ENCODE peak calls at places on chromosomes 5 and 9, in four cellular contexts. X is mesendoderm, E is testis, W is uterus. G is an unnamed sample.
A peak's percentile ranks its signal among the peaks of the same experiment; 100 is the strongest.

GRCh38 chr5:124574521-124575436 is 171.7 kb downstream of the ZNF608 start:
- DNase-seq in X (no peak), E (no peak), W (no peak), G (no peak)

GRCh38 chr9:113624721-113625120 is 161.2 kb downstream of the RGS3 start:
- DNase-seq in X (no peak), E (no peak), W (no peak), G (no peak)

GRCh38 chr9:130847306-130848217 is 12.5 kb downstream of the ABL1 start:
- DNase-seq in X (peak; percentile 91), E (peak; percentile 58), W (peak; percentile 95), G (peak; percentile 78)

GRCh38 chr9:115208503-115208902 is 90.5 kb upstream of the TNC start:
- DNase-seq in X (no peak), E (no peak), W (no peak), G (no peak)

GRCh38 chr5:76689321-76690026 is 26.5 kb upstream of the F2R start:
- DNase-seq in X (no peak), E (no peak), W (no peak), G (no peak)

GRCh38 chr5:111779260-111780254 is 22.6 kb upstream of the NREP start:
- DNase-seq in X (no peak), E (no peak), W (no peak), G (peak; percentile 30)

GRCh38 chr5:39498247-39498952 is 73.6 kb upstream of the DAB2 start:
- DNase-seq in X (no peak), E (no peak), W (no peak), G (no peak)

GRCh38 chr5:83512051-83512745 is 40.7 kb downstream of the VCAN start:
- DNase-seq in X (no peak), E (no peak), W (no peak), G (no peak)

GRCh38 chr5:150184990-150185952 is 4.6 kb upstream of the SLC6A7 start:
- DNase-seq in X (peak; percentile 24), E (no peak), W (no peak), G (no peak)

DNA sequence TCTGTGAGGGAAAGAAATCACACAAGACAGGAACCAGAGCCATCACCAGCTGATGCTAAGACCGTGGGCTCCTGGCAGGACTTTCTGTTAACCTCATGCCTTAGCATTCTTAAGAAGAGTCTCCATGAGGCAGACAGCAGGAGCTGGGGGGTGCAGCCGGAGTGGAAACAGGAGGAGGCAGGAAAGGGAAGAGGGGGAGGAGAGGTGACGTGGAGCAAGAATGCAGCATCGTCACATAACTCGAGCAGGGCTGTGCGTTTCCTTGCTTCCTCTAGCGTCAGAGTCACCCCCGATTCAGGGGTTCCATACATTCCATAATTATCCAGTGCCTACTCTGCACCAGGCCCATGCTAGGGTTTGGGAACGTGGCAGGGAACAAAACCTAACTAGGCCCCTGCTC is 53.7 kb downstream of the ERGIC1 start:
- DNase-seq in X (peak; percentile 59), E (peak; percentile 67), W (peak; percentile 89), G (peak; percentile 80)
- H3K27ac ChIP-seq in X (no peak overlapping the region), E (peak overlapping the region; percentile 81), W (peak overlapping the region; percentile 90), G (peak overlapping the region; percentile 93)

GRCh38 chr5:72137826-72138409 is 30.6 kb downstream of the MAP1B start:
- DNase-seq in X (no peak), E (no peak), W (no peak), G (no peak)

GRCh38 chr5:72134226-72134625 is 27.0 kb downstream of the MAP1B start:
- DNase-seq in X (peak; percentile 80), E (no peak), W (no peak), G (no peak)

GRCh38 chr5:72130342-72130741 is 23.1 kb downstream of the MAP1B start:
- DNase-seq in X (no peak), E (no peak), W (no peak), G (no peak)

GRCh38 chr5:72129730-72130129 is 22.5 kb downstream of the MAP1B start:
- DNase-seq in X (no peak), E (no peak), W (no peak), G (no peak)

GRCh38 chr5:72133212-72133990 is 26.1 kb downstream of the MAP1B start:
- DNase-seq in X (no peak), E (no peak), W (no peak), G (no peak)
- H3K27ac ChIP-seq in X (no peak overlapping the region), E (no peak overlapping the region), W (no peak overlapping the region), G (no peak overlapping the region)

GRCh38 chr5:178206166-178207101 is 2.1 kb downstream of the HNRNPAB start:
- DNase-seq in X (peak; percentile 70), E (peak; percentile 38), W (no peak), G (no peak)
- H3K27ac ChIP-seq in X (no peak overlapping the region), E (no peak overlapping the region), W (peak overlapping the region; percentile 97), G (peak overlapping the region; percentile 10)

DNA sequence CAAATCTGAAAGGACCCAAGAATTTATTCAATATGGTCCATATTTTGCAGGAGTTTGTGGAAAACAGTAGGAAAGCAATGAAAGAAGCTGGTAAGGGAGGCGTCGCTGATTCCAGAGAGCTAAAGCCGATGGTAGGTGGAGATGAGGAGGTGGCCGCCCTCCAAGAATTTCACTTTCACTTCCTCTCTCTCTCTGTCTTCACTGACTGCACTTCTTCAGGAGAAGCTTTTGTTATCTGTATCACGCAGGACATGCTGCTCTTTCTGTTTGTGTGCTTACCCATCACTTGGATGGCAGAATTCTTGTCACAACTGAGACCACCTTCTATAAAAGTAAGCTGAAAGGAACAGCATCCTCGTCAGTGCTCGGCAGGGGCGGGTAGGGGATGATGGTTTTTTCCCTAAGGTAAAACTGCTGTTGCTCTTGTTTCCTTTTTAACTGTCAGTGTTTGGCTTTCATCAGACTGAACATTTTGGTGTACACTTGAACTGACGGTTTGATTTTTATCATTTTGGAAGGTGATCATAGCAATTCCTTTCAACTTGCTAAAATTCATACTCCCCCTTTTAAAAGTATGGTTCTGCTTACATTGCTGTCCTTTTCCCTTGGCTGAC is 62.4 kb upstream of the FSD1L start:
- DNase-seq in X (no peak), E (peak; percentile 64), W (peak; percentile 69), G (no peak)
- H3K27ac ChIP-seq in X (no peak overlapping the region), E (no peak overlapping the region), W (peak overlapping the region; percentile 80), G (no peak overlapping the region)

DNA sequence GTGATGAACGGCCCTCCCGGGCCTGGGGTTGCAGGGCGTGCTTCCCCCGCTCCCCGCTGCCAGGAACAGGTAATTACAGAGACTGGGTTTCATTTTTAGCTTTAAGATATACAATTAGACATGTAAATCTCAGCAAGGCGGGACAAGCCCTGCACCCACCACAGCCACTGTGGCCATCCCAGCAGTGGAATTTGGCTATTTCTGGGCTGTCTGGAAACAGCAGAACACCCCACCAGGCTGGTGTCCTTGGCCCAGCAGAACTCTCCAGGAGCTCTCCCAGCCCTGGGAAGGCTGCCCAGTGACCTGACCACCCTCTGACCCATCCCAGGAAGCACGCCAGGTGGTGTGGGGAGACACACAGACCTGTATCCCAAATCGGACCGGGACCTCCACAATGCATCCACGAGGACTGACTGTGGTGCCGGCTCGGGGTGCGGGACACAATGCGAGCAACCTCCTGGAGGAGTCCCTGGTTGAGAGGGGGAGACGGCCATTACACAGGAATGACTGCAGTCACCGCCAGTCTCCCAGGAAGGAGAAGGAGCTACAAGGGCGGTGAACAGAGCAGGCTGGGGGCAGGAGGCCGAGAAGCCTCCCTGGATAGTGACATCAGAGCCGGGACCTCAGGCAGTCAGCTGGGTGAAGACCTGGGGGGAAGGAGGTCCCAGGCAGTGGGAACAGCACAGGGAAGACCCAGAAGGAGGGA is 17.3 kb downstream of the EEIG1 start:
- DNase-seq in X (no peak), E (peak; percentile 68), W (peak; percentile 69), G (no peak)
- H3K27ac ChIP-seq in X (no peak overlapping the region), E (peak overlapping the region; percentile 62), W (peak overlapping the region; percentile 91), G (peak overlapping the region; percentile 5)

DNA sequence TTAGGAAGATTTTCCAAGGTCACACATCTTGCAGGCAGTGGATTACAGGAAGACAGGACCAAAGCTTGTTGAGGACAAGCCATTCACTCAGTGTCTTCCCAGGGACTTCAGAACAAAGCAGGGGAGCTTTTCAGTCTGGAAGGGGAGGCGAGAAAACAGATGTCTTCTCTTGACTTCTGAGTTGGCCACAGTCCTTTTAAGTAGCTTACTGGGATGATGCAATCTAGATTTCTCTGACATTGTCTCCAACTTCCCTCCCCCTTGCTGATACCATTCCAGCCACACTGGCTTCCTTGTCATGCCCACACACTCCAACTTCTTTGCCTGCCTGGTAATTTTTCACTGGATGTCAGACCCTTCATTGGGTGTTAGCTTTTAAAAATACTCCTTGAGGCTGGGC is 174.2 kb upstream of the TBC1D2 start:
- DNase-seq in X (peak; percentile 50), E (no peak), W (no peak), G (no peak)
- H3K27ac ChIP-seq in X (no peak overlapping the region), E (no peak overlapping the region), W (no peak overlapping the region), G (no peak overlapping the region)

GRCh38 chr9:134641989-134642384 is 384 bp downstream of the COL5A1 start:
- DNase-seq in X (no peak), E (no peak), W (no peak), G (no peak)
- H3K27ac ChIP-seq in X (peak overlapping the region; percentile 55), E (no peak overlapping the region), W (peak overlapping the region; percentile 98), G (peak overlapping the region; percentile 96)

GRCh38 chr9:99663297-99663696 is 158.4 kb upstream of the NR4A3 start:
- DNase-seq in X (no peak), E (no peak), W (no peak), G (no peak)

DNA sequence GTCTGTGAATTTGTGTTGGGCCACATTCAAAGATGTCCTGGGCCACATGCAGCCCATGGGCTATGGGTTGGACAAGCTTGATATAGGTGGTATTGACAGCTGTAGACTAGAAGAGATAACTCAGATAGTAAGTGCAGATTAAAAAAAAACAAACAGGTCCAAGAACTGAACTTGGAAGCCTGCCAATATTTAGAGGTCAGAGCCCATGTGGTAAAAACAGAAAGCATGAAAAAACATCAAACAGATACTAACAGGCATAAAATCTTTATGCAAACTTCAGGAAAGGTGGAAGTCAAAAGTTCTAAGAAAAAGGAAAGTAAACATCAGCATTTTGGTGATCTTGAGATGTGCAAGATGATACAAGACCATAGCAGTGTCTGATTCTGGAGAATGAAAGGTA is 155.1 kb upstream of the NR4A3 start:
- DNase-seq in X (no peak), E (no peak), W (no peak), G (no peak)
- H3K27ac ChIP-seq in X (no peak overlapping the region), E (no peak overlapping the region), W (no peak overlapping the region), G (no peak overlapping the region)

DNA sequence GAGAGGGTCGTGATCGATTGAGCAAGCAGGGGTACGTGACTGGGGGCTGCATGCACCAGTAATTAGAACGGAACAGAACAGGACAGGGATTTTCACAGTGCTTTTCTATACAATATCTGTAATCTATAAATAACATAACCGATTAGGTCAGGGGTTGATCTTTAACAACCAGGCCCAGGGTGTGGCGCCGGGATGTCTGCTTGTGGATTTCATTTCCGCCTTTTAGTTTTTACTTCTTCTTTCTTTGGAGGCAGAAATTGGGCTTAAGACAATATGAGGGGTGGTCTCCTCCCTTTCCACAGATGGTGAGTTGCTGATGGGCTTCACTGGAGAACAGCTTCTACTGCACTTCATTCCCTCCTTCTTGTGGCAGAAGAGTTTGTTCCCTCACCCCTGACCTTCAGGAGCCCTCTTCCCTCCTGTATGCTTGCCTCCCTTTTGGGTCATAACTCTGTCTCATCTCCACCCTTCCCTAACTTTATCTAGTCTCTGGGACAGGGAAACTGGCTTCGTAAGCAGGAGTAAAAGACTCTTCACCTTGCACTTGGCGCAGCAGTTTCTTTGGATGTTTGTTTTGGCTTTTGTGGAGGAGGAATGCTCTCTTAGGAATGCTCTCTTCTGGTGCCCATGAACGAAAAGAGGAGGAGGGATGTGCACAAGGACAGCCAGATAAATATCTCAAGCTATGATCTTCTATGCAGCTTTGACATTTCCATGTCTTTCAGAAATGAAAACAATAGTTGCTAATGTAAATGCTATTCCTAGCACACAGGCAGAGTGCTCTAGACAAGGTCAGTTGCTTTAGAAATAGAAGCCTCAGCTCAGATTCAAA is 139.8 kb upstream of the RPS23 start:
- DNase-seq in X (no peak), E (no peak), W (no peak), G (no peak)
- H3K27ac ChIP-seq in X (no peak overlapping the region), E (no peak overlapping the region), W (peak overlapping the region; percentile 16), G (no peak overlapping the region)

G was measured in heart left ventricle.